ENCODE peak calls at places on chromosomes 13 and 19, in seven cellular contexts. B is HTR-8/SVneo; U is GM04504; I is RCC 7860; J is COR-L47; G is HS-27A; W is activated CD4-positive, alpha-beta T cell treated with anti-CD3 and anti-CD28 coated beads for 24 hours. A is an unnamed sample.

GRCh38 chr19:36008336-36008978 is at the start of gene SYNE4:
- DNase-seq in B (no peak), U (no peak), I (no peak), J (no peak), G (no peak), W (no peak), A (no peak)

GRCh38 chr19:6319376-6319775 is 14.0 kb downstream of the ACER1 start:
- DNase-seq in B (no peak), U (no peak), I (no peak), J (no peak), G (no peak), W (no peak), A (no peak)

GRCh38 chr19:610801-611505 is 21.3 kb downstream of the HCN2 start:
- DNase-seq in B (no peak), U (no peak), I (peak), J (peak), G (no peak), W (no peak), A (no peak)

GRCh38 chr19:50162988-50163387 is at the start of gene IZUMO2:
- DNase-seq in B (no peak), U (no peak), I (no peak), J (no peak), G (no peak), W (no peak), A (no peak)

GRCh38 chr13:66410314-66410713 is 819.8 kb downstream of the PCDH9 start:
- DNase-seq in B (no peak), U (no peak), I (no peak), J (no peak), G (no peak), W (no peak), A (no peak)

GRCh38 chr13:98965325-98965724 is 12.5 kb downstream of the DOCK9 start:
- DNase-seq in B (no peak), U (no peak), I (no peak), J (no peak), G (no peak), W (no peak), A (no peak)

GRCh38 chr13:23254506-23254905 is 73.7 kb downstream of the SGCG start:
- DNase-seq in B (no peak), U (no peak), I (no peak), J (no peak), G (no peak), W (no peak), A (no peak)

GRCh38 chr13:93225610-93226009 is 997 bp upstream of the GPC6 start:
- DNase-seq in B (no peak), U (no peak), I (peak), J (no peak), G (no peak), W (no peak), A (no peak)

GRCh38 chr13:113863511-113864302 is at the start of gene GAS6:
- DNase-seq in B (peak), U (no peak), I (no peak), J (peak), G (no peak), W (no peak), A (no peak)

GRCh38 chr19:14494910-14495677 is 833 bp downstream of the GIPC1 start:
- DNase-seq in B (no peak), U (no peak), I (no peak), J (no peak), G (no peak), W (no peak), A (no peak)

GRCh38 chr13:109840201-109840892 is 54.0 kb upstream of the IRS2 start:
- DNase-seq in B (peak), U (peak), I (peak), J (no peak), G (peak), W (peak), A (peak)

GRCh38 chr13:110326263-110326904 is 19.3 kb downstream of the COL4A2 start:
- DNase-seq in B (no peak), U (no peak), I (no peak), J (no peak), G (no peak), W (no peak), A (no peak)

GRCh38 chr19:18464646-18465045 is 26.7 kb upstream of the ISYNA1 start:
- DNase-seq in B (no peak), U (peak), I (no peak), J (peak), G (no peak), W (no peak), A (no peak)

GRCh38 chr19:48926909-48927308 is 6.6 kb upstream of the DHDH start:
- DNase-seq in B (peak), U (peak), I (peak), J (no peak), G (peak), W (no peak), A (peak)

GRCh38 chr13:113141591-113141950 is 16.9 kb upstream of the PROZ start:
- DNase-seq in B (no peak), U (no peak), I (no peak), J (no peak), G (no peak), W (no peak), A (no peak)

GRCh38 chr19:38544569-38545315 is 73.0 kb downstream of the MAP4K1 start:
- DNase-seq in B (no peak), U (no peak), I (no peak), J (peak), G (no peak), W (no peak), A (no peak)